ENCODE peak calls at places on chromosomes 16 and 17, in six cellular contexts. S is GM12891, B is GM12878, V is K562, O is H1, T is HepG2. R is an unnamed sample.

GRCh38 chr17:81114694-81115093 is 50.6 kb upstream of the PVALEF start:
- DNase-seq in S (no peak), B (no peak), V (no peak), O (no peak), T (no peak), R (no peak)

GRCh38 chr17:67829331-67829730 is 4.0 kb downstream of the BPTF start:
- DNase-seq in S (no peak), B (peak), V (no peak), O (peak), T (no peak), R (no peak)

GRCh38 chr17:40373324-40373723 is 8.8 kb upstream of the GJD3 start:
- DNase-seq in S (no peak), B (no peak), V (no peak), O (no peak), T (no peak), R (no peak)

GRCh38 chr16:74999683-75000480 is 1.1 kb downstream of the ZNRF1 start:
- DNase-seq in S (peak), B (no peak), V (no peak), O (peak), T (peak), R (peak)

GRCh38 chr17:82399601-82400101 is 18.5 kb upstream of the HEXD start:
- DNase-seq in S (no peak), B (no peak), V (no peak), O (no peak), T (no peak), R (no peak)

GRCh38 chr17:37458805-37459204 is 30.9 kb upstream of the DUSP14 start:
- DNase-seq in S (no peak), B (no peak), V (no peak), O (no peak), T (no peak), R (no peak)

GRCh38 chr16:2001035-2001434 is 8.6 kb downstream of the ZNF598 start:
- DNase-seq in S (no peak), B (no peak), V (no peak), O (no peak), T (no peak), R (no peak)

GRCh38 chr17:6106212-6106611 is 36.0 kb downstream of the WSCD1 start:
- DNase-seq in S (no peak), B (no peak), V (no peak), O (no peak), T (no peak), R (no peak)

GRCh38 chr17:67289174-67289876 is 44.3 kb upstream of the HELZ start:
- DNase-seq in S (no peak), B (no peak), V (no peak), O (no peak), T (no peak), R (no peak)

GRCh38 chr17:32854834-32855389 is 22.0 kb downstream of the MYO1D start:
- DNase-seq in S (no peak), B (no peak), V (no peak), O (no peak), T (no peak), R (no peak)

GRCh38 chr16:16154292-16154951 is 68.9 kb downstream of the ABCC6 start:
- DNase-seq in S (no peak), B (no peak), V (no peak), O (no peak), T (no peak), R (no peak)

GRCh38 chr16:87702325-87702811 is 63.4 kb downstream of the KLHDC4 start:
- DNase-seq in S (peak), B (peak), V (peak), O (peak), T (peak), R (peak)

DNA sequence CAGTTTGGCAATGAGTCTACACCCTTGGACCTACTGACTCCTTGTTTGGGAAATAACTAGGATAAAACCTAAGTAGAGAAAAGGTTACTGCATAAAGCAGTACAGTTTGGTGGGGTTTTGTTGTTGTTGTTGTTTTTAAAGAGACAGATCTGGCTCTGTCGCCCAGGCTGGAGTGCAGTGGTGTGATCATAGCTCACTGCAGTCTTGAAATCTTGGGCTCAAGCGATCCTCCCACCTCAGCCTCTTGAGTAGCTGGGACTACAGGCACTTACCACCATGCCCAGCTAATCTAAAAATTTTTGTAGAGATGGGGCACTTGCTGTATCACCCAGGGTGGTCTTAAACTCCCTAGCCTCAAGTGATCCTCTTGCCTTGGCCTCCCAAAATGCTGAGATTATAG is 1.2 kb downstream of the PDP2 start:
- DNase-seq in S (no peak), B (no peak), V (no peak), O (no peak), T (no peak), R (no peak)
- TF ChIP-seq POLR2AphosphoS5 in S (no peak), B (no peak), V (no peak), O (no peak), T (no peak), R (no peak)

GRCh38 chr17:27294689-27295630 is 1.0 kb downstream of the WSB1 start:
- DNase-seq in S (peak), B (peak), V (peak), O (no peak), T (peak), R (peak)
- TF ChIP-seq POLR2A in S (no peak), B (no peak), V (no peak), O (no peak), T (peak), R (no peak)

DNA sequence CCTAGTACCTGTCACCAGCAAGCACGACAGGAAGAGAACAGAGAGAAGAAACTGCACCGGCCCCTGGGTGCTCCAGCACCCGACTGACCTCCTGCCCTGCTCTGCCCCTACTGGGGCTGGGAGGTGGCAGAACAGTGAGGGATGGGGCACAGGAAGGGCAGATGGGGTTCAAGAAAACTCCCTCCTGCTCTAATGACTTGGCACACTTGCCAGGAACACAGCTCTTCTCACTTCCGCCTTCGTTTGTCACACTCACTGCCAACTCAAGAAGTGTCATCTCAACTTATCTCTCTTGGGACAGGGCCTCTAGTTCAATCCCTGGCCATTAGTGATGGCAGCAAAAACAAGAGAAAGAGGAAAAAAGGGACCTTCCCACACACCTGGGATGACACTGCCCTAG is 42.7 kb upstream of the ICAM2 start:
- DNase-seq in S (no peak), B (peak), V (no peak), O (no peak), T (no peak), R (no peak)
- TF ChIP-seq TAF1 in S (no peak), B (no peak), V (no peak), O (no peak), T (no peak), R (no peak)

GRCh38 chr16:70751593-70751992 is 49.4 kb downstream of the VAC14 start:
- DNase-seq in S (no peak), B (no peak), V (no peak), O (no peak), T (no peak), R (no peak)
- TF ChIP-seq POLR2AphosphoS5 in S (no peak), B (no peak), V (no peak), O (no peak), T (no peak), R (no peak)

DNA sequence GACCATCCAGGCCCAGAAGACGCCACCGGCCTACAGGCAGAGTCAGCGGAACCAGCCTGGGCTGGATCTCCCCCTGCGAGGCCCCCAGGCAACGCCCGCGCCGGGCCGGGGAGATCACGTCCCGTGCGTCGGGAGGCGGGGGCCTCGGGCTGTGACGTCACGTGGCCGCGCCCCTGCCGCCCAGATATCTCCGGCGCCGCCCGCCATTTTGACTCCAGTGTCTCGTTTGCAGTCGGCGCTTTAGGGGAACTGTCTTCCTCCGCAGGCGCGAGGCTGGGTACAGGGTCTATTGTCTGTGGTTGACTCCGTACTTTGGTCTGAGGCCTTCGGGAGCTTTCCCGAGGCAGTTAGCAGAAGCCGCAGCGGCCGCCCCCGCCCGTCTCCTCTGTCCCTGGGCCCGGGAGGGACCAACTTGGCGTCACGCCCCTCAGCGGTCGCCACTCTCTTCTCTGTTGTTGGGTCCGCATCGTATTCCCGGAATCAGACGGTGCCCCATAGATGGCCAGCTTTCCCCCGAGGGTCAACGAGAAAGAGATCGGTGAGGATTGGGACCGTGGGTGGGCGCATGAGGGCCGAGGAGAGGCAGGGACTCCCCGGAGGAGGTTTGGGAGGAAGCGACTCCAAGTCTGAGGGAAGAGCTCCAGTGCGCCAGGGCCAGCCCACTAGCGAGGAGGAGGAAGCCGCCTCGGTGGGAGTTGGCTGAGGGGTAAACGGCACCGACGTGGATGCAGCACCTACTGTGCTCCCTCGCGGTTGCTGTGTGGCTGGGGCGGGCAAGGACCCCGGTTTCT is at the start of gene WSB1:
- DNase-seq in S (peak), B (peak), V (peak), O (peak), T (peak), R (peak)
- TF ChIP-seq POLR2A in S (peak), B (peak), V (peak), O (peak), T (peak), R (peak)

GRCh38 chr16:3793161-3793576 is 75.8 kb upstream of the TRAP1 start:
- DNase-seq in S (no peak), B (no peak), V (peak), O (no peak), T (no peak), R (no peak)
- TF ChIP-seq TAF1 in S (no peak), B (no peak), V (no peak), O (no peak), T (no peak), R (no peak)

GRCh38 chr16:4814046-4814445 is 11.6 kb upstream of the ROGDI start:
- DNase-seq in S (no peak), B (no peak), V (no peak), O (no peak), T (no peak), R (no peak)
- TF ChIP-seq POLR2AphosphoS5 in S (no peak), B (no peak), V (no peak), O (no peak), T (no peak), R (no peak)

GRCh38 chr16:68739964-68740627 is 3.0 kb downstream of the CDH1 start:
- DNase-seq in S (no peak), B (no peak), V (no peak), O (no peak), T (peak), R (no peak)

GRCh38 chr16:68734782-68735181 is 2.3 kb upstream of the CDH1 start:
- DNase-seq in S (no peak), B (no peak), V (no peak), O (no peak), T (no peak), R (no peak)

GRCh38 chr16:68736561-68736960 is 531 bp upstream of the CDH1 start:
- DNase-seq in S (no peak), B (no peak), V (no peak), O (no peak), T (no peak), R (no peak)

GRCh38 chr16:68737730-68738590 is 868 bp downstream of the CDH1 start:
- DNase-seq in S (no peak), B (no peak), V (no peak), O (peak), T (no peak), R (no peak)

GRCh38 chr16:68737046-68737729 is at the start of gene CDH1:
- DNase-seq in S (peak), B (no peak), V (no peak), O (peak), T (no peak), R (no peak)
- TF ChIP-seq POLR2A in S (no peak), B (no peak), V (no peak), O (peak), T (no peak), R (no peak)

R was measured in GM12892.